ENCODE peak calls at places on chromosomes 12 and 14, in four cellular contexts. One of them, this sample, is unnamed.

GRCh38 chr14:55294603-55295002 is 23.4 kb downstream of the FBXO34 start:
- DNase-seq in neural progenitor cell: no peak
- DNase-seq in H9: no peak
- DNase-seq in K562: no peak
- DNase-seq in this sample: no peak

GRCh38 chr14:99382781-99383456 is 97.7 kb downstream of the SETD3 start:
- DNase-seq in neural progenitor cell: no peak
- DNase-seq in H9: no peak
- DNase-seq in K562: no peak
- DNase-seq in this sample: peak; percentile 46

GRCh38 chr14:102882233-102882906 is 40.1 kb upstream of the AMN start:
- DNase-seq in neural progenitor cell: no peak
- DNase-seq in H9: no peak
- DNase-seq in K562: no peak
- DNase-seq in this sample: no peak

GRCh38 chr12:89706551-89707348 is 1.9 kb downstream of the ATP2B1 start:
- DNase-seq in neural progenitor cell: peak; percentile 49
- DNase-seq in H9: no peak
- DNase-seq in K562: no peak
- DNase-seq in this sample: peak; percentile 22

GRCh38 chr14:105503296-105503640 is 12.2 kb downstream of the TEDC1 start:
- DNase-seq in neural progenitor cell: no peak
- DNase-seq in H9: no peak
- DNase-seq in K562: no peak
- DNase-seq in this sample: no peak

GRCh38 chr14:28709571-28710305 is 56.8 kb upstream of the FOXG1 start:
- DNase-seq in neural progenitor cell: peak; percentile 6
- DNase-seq in H9: no peak
- DNase-seq in K562: no peak
- DNase-seq in this sample: peak; percentile 40

GRCh38 chr14:22627506-22628263 is 16.5 kb downstream of the OR6J1 start:
- DNase-seq in neural progenitor cell: no peak
- DNase-seq in H9: no peak
- DNase-seq in K562: no peak
- DNase-seq in this sample: no peak

GRCh38 chr14:61566537-61567225 is 128.6 kb upstream of the HIF1A start:
- DNase-seq in neural progenitor cell: no peak
- DNase-seq in H9: no peak
- DNase-seq in K562: no peak
- DNase-seq in this sample: peak; percentile 83

GRCh38 chr12:88628856-88629509 is 48.7 kb upstream of the KITLG start:
- DNase-seq in neural progenitor cell: no peak
- DNase-seq in H9: no peak
- DNase-seq in K562: no peak
- DNase-seq in this sample: no peak

GRCh38 chr14:94355191-94355794 is 32.2 kb upstream of the SERPINA6 start:
- DNase-seq in neural progenitor cell: peak; percentile 69
- DNase-seq in H9: peak; percentile 71
- DNase-seq in K562: no peak
- DNase-seq in this sample: peak; percentile 36
- TF ChIP-seq CTCF in neural progenitor cell: peak; percentile 61
- TF ChIP-seq CTCF in H9: peak; percentile 69
- TF ChIP-seq CTCF in K562: no peak
- TF ChIP-seq CTCF in this sample: peak; percentile 27

GRCh38 chr14:64748521-64748920 is 44.3 kb downstream of the PLEKHG3 start:
- DNase-seq in neural progenitor cell: no peak
- DNase-seq in H9: no peak
- DNase-seq in K562: no peak
- DNase-seq in this sample: no peak
- H3K4me2 ChIP-seq in neural progenitor cell: no peak overlapping the region
- H3K4me2 ChIP-seq in H9: no peak overlapping the region
- H3K4me2 ChIP-seq in K562: no peak overlapping the region
- H3K4me2 ChIP-seq in this sample: no peak overlapping the region

GRCh38 chr14:101557811-101558738 is 3.2 kb upstream of the DIO3 start:
- DNase-seq in neural progenitor cell: peak; percentile 42
- DNase-seq in H9: no peak
- DNase-seq in K562: no peak
- DNase-seq in this sample: no peak
- TF ChIP-seq CTCF in neural progenitor cell: peak; percentile 28
- TF ChIP-seq CTCF in H9: peak; percentile 30
- TF ChIP-seq CTCF in K562: peak; percentile 7
- TF ChIP-seq CTCF in this sample: no peak

GRCh38 chr12:40505327-40505726 is 186.9 kb upstream of the CNTN1 start:
- DNase-seq in neural progenitor cell: no peak
- DNase-seq in H9: no peak
- DNase-seq in K562: no peak
- DNase-seq in this sample: no peak
- H3K4me2 ChIP-seq in neural progenitor cell: no peak overlapping the region
- H3K4me2 ChIP-seq in H9: no peak overlapping the region
- H3K4me2 ChIP-seq in K562: no peak overlapping the region
- H3K4me2 ChIP-seq in this sample: no peak overlapping the region

This sample was measured in astrocyte.